ENCODE peak calls at places on chromosomes 12 and 14, in six cellular contexts. X is uterus, M is A549, E is HCT116, O is stomach, N is transverse colon. H is an unnamed sample.

GRCh38 chr14:99569725-99570541 is 34.1 kb downstream of the CCDC85C start:
- DNase-seq in X (no peak), M (no peak), E (no peak), O (no peak), N (no peak), H (no peak)

GRCh38 chr12:95546491-95546813 is 4.8 kb downstream of the USP44 start:
- DNase-seq in X (no peak), M (no peak), E (no peak), O (no peak), N (no peak), H (no peak)

GRCh38 chr14:81127785-81128184 is 93.0 kb downstream of the GTF2A1 start:
- DNase-seq in X (no peak), M (no peak), E (no peak), O (no peak), N (no peak), H (no peak)

GRCh38 chr14:54567224-54567633 is 301 bp downstream of the SAMD4A start:
- DNase-seq in X (peak; percentile 51), M (no peak), E (no peak), O (peak; percentile 26), N (peak; percentile 34), H (no peak)

GRCh38 chr14:52175982-52176502 is 91.5 kb upstream of the PTGDR start:
- DNase-seq in X (no peak), M (no peak), E (no peak), O (no peak), N (peak; percentile 25), H (peak; percentile 62)

GRCh38 chr12:57452181-57452936 is 2.7 kb upstream of the INHBE start:
- DNase-seq in X (no peak), M (no peak), E (no peak), O (no peak), N (no peak), H (no peak)

GRCh38 chr12:2523881-2524561 is 270.7 kb upstream of the FKBP4 start:
- DNase-seq in X (no peak), M (no peak), E (no peak), O (no peak), N (no peak), H (no peak)

GRCh38 chr14:55540847-55541773 is 38.9 kb upstream of the KTN1 start:
- DNase-seq in X (no peak), M (no peak), E (no peak), O (no peak), N (no peak), H (no peak)

GRCh38 chr12:89414322-89414721 is 62.0 kb upstream of the DUSP6 start:
- DNase-seq in X (no peak), M (no peak), E (no peak), O (no peak), N (no peak), H (no peak)

GRCh38 chr12:10190558-10191388 is 11.9 kb downstream of the TMEM52B start:
- DNase-seq in X (peak; percentile 37), M (peak; percentile 75), E (peak; percentile 56), O (peak; percentile 56), N (peak; percentile 67), H (no peak)

GRCh38 chr12:113214938-113215400 is 6.3 kb upstream of the TPCN1 start:
- DNase-seq in X (peak; percentile 82), M (peak; percentile 79), E (peak; percentile 93), O (no peak), N (peak; percentile 53), H (peak; percentile 71)

GRCh38 chr12:6963016-6963731 is 7.3 kb downstream of the PHB2 start:
- DNase-seq in X (no peak), M (no peak), E (peak; percentile 89), O (peak; percentile 95), N (peak; percentile 95), H (peak; percentile 95)

GRCh38 chr12:104928036-104928770 is 29.9 kb downstream of the SLC41A2 start:
- DNase-seq in X (no peak), M (no peak), E (no peak), O (no peak), N (no peak), H (no peak)

GRCh38 chr12:52086366-52086765 is 6.9 kb downstream of the SMIM41 start:
- DNase-seq in X (no peak), M (no peak), E (no peak), O (no peak), N (no peak), H (peak; percentile 70)

GRCh38 chr12:52089491-52089890 is 10.0 kb downstream of the SMIM41 start:
- DNase-seq in X (no peak), M (no peak), E (no peak), O (no peak), N (no peak), H (no peak)

GRCh38 chr12:52087961-52088820 is 8.7 kb downstream of the SMIM41 start:
- DNase-seq in X (no peak), M (no peak), E (no peak), O (no peak), N (no peak), H (peak; percentile 64)

GRCh38 chr12:52085682-52086180 is 6.2 kb downstream of the SMIM41 start:
- DNase-seq in X (no peak), M (no peak), E (no peak), O (no peak), N (no peak), H (no peak)

DNA sequence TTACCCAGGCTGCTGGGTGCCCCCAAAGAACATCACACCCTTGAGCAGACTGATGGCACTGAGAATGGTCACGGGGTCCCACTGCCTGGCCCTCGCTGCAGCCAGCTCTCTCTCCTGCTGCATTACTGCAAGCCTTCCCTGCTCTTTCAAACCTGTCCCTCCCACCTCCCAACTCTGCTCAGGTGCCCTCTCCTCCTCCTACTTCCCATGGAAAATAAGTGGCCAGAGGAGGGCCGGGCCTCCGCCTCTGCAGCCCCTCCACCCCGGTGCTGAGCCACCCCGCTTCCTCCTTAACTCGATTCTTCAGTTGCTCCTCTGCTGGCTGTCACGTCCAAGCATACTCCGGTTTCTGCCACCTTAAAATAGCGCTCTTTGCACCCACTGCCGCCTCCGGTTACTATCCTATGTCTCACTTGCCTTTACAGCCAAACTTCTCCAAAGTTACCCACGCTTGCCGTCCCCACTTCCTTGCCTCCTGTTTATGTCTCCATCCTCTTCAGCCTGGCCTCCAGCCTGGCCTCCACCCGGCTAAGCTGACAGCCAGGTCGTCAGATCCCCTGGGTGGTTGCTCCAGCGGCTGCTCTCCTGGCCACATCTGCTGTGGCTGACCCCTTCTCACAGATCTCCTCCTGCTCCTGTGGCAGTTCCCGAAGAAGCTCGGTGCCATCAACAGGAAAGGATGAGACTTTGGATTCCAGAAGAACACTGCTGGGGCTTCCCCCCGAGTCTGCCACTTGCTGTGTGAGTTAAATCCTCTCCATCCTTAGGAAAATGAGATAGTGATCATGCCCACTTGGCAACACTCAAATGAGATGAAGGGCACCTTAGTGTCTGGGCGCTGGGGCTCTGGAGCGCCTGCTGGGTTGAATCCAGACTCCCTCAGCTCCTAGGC is 7.7 kb downstream of the SMIM41 start:
- DNase-seq in X (no peak), M (no peak), E (no peak), O (no peak), N (no peak), H (no peak)
- TF ChIP-seq POLR2A in X (no peak), M (no peak), E (no peak), O (no peak), N (no peak), H (no peak)

DNA sequence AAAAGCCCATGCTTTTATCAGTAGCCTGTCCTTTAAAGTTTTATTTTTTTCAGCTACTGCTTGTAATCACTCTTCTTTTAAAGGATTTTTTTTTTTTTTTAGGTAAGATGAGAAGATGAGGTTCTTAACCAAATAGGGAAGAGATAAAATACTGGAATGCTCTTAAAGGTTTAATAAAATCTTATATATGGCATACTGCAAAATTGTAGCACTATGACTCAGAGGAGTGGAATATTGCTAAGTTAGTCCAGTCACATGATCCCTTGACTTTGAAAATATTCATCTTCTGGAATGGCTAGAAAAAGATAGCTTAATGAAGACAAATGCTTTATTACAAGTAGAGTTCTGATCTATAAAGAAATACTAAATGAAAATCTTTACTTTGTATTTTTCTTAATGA is 116.6 kb downstream of the NAV3 start:
- DNase-seq in X (no peak), M (no peak), E (no peak), O (no peak), N (no peak), H (no peak)
- H3K4me1 ChIP-seq in X (no peaks in the 10 kb centered on the region), M (peaks cover 36% of the 10 kb centered on the region), E (peaks cover 27% of the 10 kb centered on the region), O (no peaks in the 10 kb centered on the region), N (no peaks in the 10 kb centered on the region), H (no peaks in the 10 kb centered on the region)

GRCh38 chr12:111405149-111405855 is 421 bp upstream of the SH2B3 start:
- DNase-seq in X (peak; percentile 94), M (peak; percentile 94), E (peak; percentile 87), O (peak; percentile 97), N (peak; percentile 98), H (peak; percentile 99)
- TF ChIP-seq POLR2A in X (no peak), M (no peak), E (no peak), O (no peak), N (peak; percentile 55), H (no peak)

GRCh38 chr14:68470361-68470760 is 322.5 kb downstream of the ZFP36L1 start:
- DNase-seq in X (no peak), M (no peak), E (no peak), O (no peak), N (no peak), H (no peak)

GRCh38 chr14:68471964-68472508 is 320.8 kb downstream of the ZFP36L1 start:
- DNase-seq in X (no peak), M (no peak), E (no peak), O (no peak), N (no peak), H (no peak)

GRCh38 chr14:68469208-68469713 is 323.6 kb downstream of the ZFP36L1 start:
- DNase-seq in X (no peak), M (no peak), E (no peak), O (peak; percentile 44), N (no peak), H (no peak)

GRCh38 chr14:68473050-68473449 is 319.8 kb downstream of the ZFP36L1 start:
- DNase-seq in X (no peak), M (no peak), E (no peak), O (peak; percentile 85), N (no peak), H (no peak)

DNA sequence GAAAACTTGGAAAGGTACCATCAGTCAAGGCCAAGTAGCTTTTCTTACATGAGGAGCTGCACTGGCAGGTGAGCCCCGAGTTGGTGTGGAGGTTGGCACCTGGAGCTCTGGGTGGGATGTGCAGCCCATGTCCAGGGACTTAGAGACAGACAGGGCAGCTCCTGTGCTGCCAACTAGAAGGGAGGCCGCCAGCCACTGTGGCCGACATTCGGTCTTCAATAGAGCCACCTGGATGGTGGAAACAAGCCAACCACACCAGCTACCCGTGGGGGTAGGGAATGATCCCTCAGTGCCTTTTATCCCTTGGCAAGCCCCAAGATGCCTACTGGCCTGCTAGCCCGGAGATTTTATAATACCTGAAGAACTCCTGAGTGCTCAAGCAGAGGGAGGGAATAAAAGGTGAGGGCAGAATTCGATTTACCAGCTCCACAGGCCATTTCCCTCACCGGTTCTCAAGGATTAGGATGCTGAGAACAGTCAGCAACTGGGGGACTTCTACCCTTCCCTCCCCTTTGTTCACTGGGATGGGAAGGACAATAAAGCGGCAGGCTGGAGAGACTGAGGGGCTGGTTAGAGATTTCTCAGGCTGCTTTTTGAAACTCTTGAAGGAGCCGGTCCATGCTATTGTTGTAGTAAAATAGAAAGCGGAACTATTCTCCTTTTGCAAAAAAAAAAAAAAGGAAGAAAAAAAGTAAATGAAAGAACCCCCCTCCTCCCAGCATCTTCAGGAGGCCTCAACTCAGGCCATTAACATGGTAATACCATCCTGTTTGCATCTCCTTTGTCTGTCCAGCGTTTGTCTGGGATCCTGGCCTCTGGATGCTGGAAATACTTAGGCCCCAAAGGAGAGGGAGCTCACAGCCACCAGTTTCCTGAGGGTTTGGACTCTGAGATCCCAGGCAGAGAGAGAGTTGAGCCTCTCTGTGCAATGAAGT is 321.6 kb downstream of the ZFP36L1 start:
- DNase-seq in X (no peak), M (no peak), E (no peak), O (no peak), N (no peak), H (no peak)
- H3K4me1 ChIP-seq in X (peaks cover 5% of the 10 kb centered on the region), M (peaks cover 68% of the 10 kb centered on the region), E (peaks cover 49% of the 10 kb centered on the region), O (peaks cover 76% of the 10 kb centered on the region), N (no peaks in the 10 kb centered on the region), H (no peaks in the 10 kb centered on the region)

H was measured in Peyer's patch.